ENCODE peak calls at places on chromosomes 1 and 21, in eight cellular contexts. One of them, this sample, is unnamed.

GRCh38 chr1:169108897-169109560 is 2.5 kb downstream of the ATP1B1 start:
- DNase-seq in activated CD4-positive, alpha-beta memory T cell treated with anti-CD3 and anti-CD28 coated beads, Interleukin-2, amount 10 ng/mL, durations not matched to agents 7 days and 5 days: no peak
- DNase-seq in EH: peak; percentile 48
- DNase-seq in B cell: no peak
- DNase-seq in iris pigment epithelial cell: no peak
- DNase-seq in NCI-H2081: peak; percentile 76
- DNase-seq in foreskin melanocyte: no peak
- DNase-seq in posterior vena cava: no peak
- DNase-seq in this sample: peak; percentile 86

GRCh38 chr1:10528066-10529014 is 53.6 kb downstream of the PEX14 start:
- DNase-seq in iris pigment epithelial cell: peak; percentile 80
- DNase-seq in foreskin melanocyte: no peak
- DNase-seq in EH: peak; percentile 96
- DNase-seq in activated CD4-positive, alpha-beta memory T cell treated with anti-CD3 and anti-CD28 coated beads, Interleukin-2, amount 10 ng/mL, durations not matched to agents 7 days and 5 days: no peak
- DNase-seq in B cell: no peak
- DNase-seq in posterior vena cava: peak; percentile 85
- DNase-seq in NCI-H2081: no peak
- DNase-seq in this sample: peak; percentile 91

GRCh38 chr1:242623118-242623517 is 98.6 kb upstream of the PLD5 start:
- DNase-seq in B cell: no peak
- DNase-seq in activated CD4-positive, alpha-beta memory T cell treated with anti-CD3 and anti-CD28 coated beads, Interleukin-2, amount 10 ng/mL, durations not matched to agents 7 days and 5 days: no peak
- DNase-seq in EH: no peak
- DNase-seq in foreskin melanocyte: peak; percentile 52
- DNase-seq in posterior vena cava: no peak
- DNase-seq in NCI-H2081: no peak
- DNase-seq in iris pigment epithelial cell: no peak
- DNase-seq in this sample: no peak

GRCh38 chr21:38989745-38990423 is 184.2 kb downstream of the ETS2 start:
- DNase-seq in NCI-H2081: peak; percentile 87
- DNase-seq in EH: peak; percentile 88
- DNase-seq in foreskin melanocyte: peak; percentile 64
- DNase-seq in activated CD4-positive, alpha-beta memory T cell treated with anti-CD3 and anti-CD28 coated beads, Interleukin-2, amount 10 ng/mL, durations not matched to agents 7 days and 5 days: no peak
- DNase-seq in posterior vena cava: peak; percentile 79
- DNase-seq in B cell: no peak
- DNase-seq in iris pigment epithelial cell: peak; percentile 86
- DNase-seq in this sample: peak; percentile 92

GRCh38 chr1:21139601-21140000 is 37.1 kb downstream of the EIF4G3 start:
- DNase-seq in posterior vena cava: no peak
- DNase-seq in activated CD4-positive, alpha-beta memory T cell treated with anti-CD3 and anti-CD28 coated beads, Interleukin-2, amount 10 ng/mL, durations not matched to agents 7 days and 5 days: no peak
- DNase-seq in B cell: no peak
- DNase-seq in EH: peak; percentile 31
- DNase-seq in NCI-H2081: peak; percentile 70
- DNase-seq in iris pigment epithelial cell: no peak
- DNase-seq in foreskin melanocyte: no peak
- DNase-seq in this sample: no peak

GRCh38 chr1:159897962-159898361 is 2.0 kb downstream of the CFAP45 start:
- DNase-seq in posterior vena cava: no peak
- DNase-seq in NCI-H2081: no peak
- DNase-seq in foreskin melanocyte: no peak
- DNase-seq in EH: no peak
- DNase-seq in activated CD4-positive, alpha-beta memory T cell treated with anti-CD3 and anti-CD28 coated beads, Interleukin-2, amount 10 ng/mL, durations not matched to agents 7 days and 5 days: no peak
- DNase-seq in iris pigment epithelial cell: no peak
- DNase-seq in B cell: no peak
- DNase-seq in this sample: no peak

GRCh38 chr21:31459457-31459856 is 115.4 kb upstream of the TIAM1 start:
- DNase-seq in iris pigment epithelial cell: no peak
- DNase-seq in NCI-H2081: no peak
- DNase-seq in activated CD4-positive, alpha-beta memory T cell treated with anti-CD3 and anti-CD28 coated beads, Interleukin-2, amount 10 ng/mL, durations not matched to agents 7 days and 5 days: no peak
- DNase-seq in posterior vena cava: peak; percentile 12
- DNase-seq in EH: no peak
- DNase-seq in B cell: no peak
- DNase-seq in foreskin melanocyte: no peak
- DNase-seq in this sample: no peak

GRCh38 chr1:94316183-94316582 is 78.8 kb upstream of the ARHGAP29 start:
- DNase-seq in EH: no peak
- DNase-seq in foreskin melanocyte: no peak
- DNase-seq in activated CD4-positive, alpha-beta memory T cell treated with anti-CD3 and anti-CD28 coated beads, Interleukin-2, amount 10 ng/mL, durations not matched to agents 7 days and 5 days: no peak
- DNase-seq in NCI-H2081: no peak
- DNase-seq in iris pigment epithelial cell: no peak
- DNase-seq in posterior vena cava: no peak
- DNase-seq in B cell: no peak
- DNase-seq in this sample: no peak

GRCh38 chr1:65267291-65268087 is 41.9 kb upstream of the DNAJC6 start:
- DNase-seq in NCI-H2081: peak; percentile 27
- DNase-seq in foreskin melanocyte: no peak
- DNase-seq in iris pigment epithelial cell: no peak
- DNase-seq in activated CD4-positive, alpha-beta memory T cell treated with anti-CD3 and anti-CD28 coated beads, Interleukin-2, amount 10 ng/mL, durations not matched to agents 7 days and 5 days: no peak
- DNase-seq in EH: no peak
- DNase-seq in posterior vena cava: no peak
- DNase-seq in B cell: no peak
- DNase-seq in this sample: no peak

GRCh38 chr1:79005945-79006344 is 585 bp downstream of the ADGRL4 start:
- DNase-seq in activated CD4-positive, alpha-beta memory T cell treated with anti-CD3 and anti-CD28 coated beads, Interleukin-2, amount 10 ng/mL, durations not matched to agents 7 days and 5 days: no peak
- DNase-seq in posterior vena cava: no peak
- DNase-seq in B cell: no peak
- DNase-seq in NCI-H2081: no peak
- DNase-seq in iris pigment epithelial cell: peak; percentile 42
- DNase-seq in EH: peak; percentile 1
- DNase-seq in foreskin melanocyte: no peak
- DNase-seq in this sample: no peak

GRCh38 chr1:41003640-41004220 is 17.8 kb downstream of the SLFNL1 start:
- DNase-seq in posterior vena cava: peak; percentile 97
- DNase-seq in activated CD4-positive, alpha-beta memory T cell treated with anti-CD3 and anti-CD28 coated beads, Interleukin-2, amount 10 ng/mL, durations not matched to agents 7 days and 5 days: peak; percentile 88
- DNase-seq in B cell: peak; percentile 82
- DNase-seq in NCI-H2081: no peak
- DNase-seq in EH: peak; percentile 100
- DNase-seq in foreskin melanocyte: peak; percentile 99
- DNase-seq in iris pigment epithelial cell: peak; percentile 99
- DNase-seq in this sample: peak; percentile 96

GRCh38 chr1:59484090-59484489 is 187.2 kb downstream of the FGGY start:
- DNase-seq in foreskin melanocyte: peak; percentile 67
- DNase-seq in activated CD4-positive, alpha-beta memory T cell treated with anti-CD3 and anti-CD28 coated beads, Interleukin-2, amount 10 ng/mL, durations not matched to agents 7 days and 5 days: no peak
- DNase-seq in NCI-H2081: no peak
- DNase-seq in EH: peak; percentile 94
- DNase-seq in iris pigment epithelial cell: peak; percentile 86
- DNase-seq in posterior vena cava: no peak
- DNase-seq in B cell: no peak
- DNase-seq in this sample: peak; percentile 55

GRCh38 chr1:17061486-17062271 is 7.8 kb upstream of the SDHB start:
- DNase-seq in EH: no peak
- DNase-seq in iris pigment epithelial cell: no peak
- DNase-seq in foreskin melanocyte: no peak
- DNase-seq in posterior vena cava: no peak
- DNase-seq in NCI-H2081: no peak
- DNase-seq in activated CD4-positive, alpha-beta memory T cell treated with anti-CD3 and anti-CD28 coated beads, Interleukin-2, amount 10 ng/mL, durations not matched to agents 7 days and 5 days: no peak
- DNase-seq in B cell: no peak
- DNase-seq in this sample: no peak

GRCh38 chr1:153688736-153689328 is 10.3 kb downstream of the NPR1 start:
- DNase-seq in NCI-H2081: no peak
- DNase-seq in activated CD4-positive, alpha-beta memory T cell treated with anti-CD3 and anti-CD28 coated beads, Interleukin-2, amount 10 ng/mL, durations not matched to agents 7 days and 5 days: no peak
- DNase-seq in posterior vena cava: no peak
- DNase-seq in B cell: no peak
- DNase-seq in foreskin melanocyte: no peak
- DNase-seq in iris pigment epithelial cell: no peak
- DNase-seq in EH: no peak
- DNase-seq in this sample: peak; percentile 19

GRCh38 chr1:20359451-20360330 is 69.0 kb downstream of the VWA5B1 start:
- DNase-seq in EH: no peak
- DNase-seq in NCI-H2081: no peak
- DNase-seq in posterior vena cava: peak; percentile 40
- DNase-seq in activated CD4-positive, alpha-beta memory T cell treated with anti-CD3 and anti-CD28 coated beads, Interleukin-2, amount 10 ng/mL, durations not matched to agents 7 days and 5 days: peak; percentile 35
- DNase-seq in B cell: no peak
- DNase-seq in iris pigment epithelial cell: no peak
- DNase-seq in foreskin melanocyte: no peak
- DNase-seq in this sample: peak; percentile 74

GRCh38 chr1:192920412-192920811 is 111.6 kb downstream of the RGS2 start:
- DNase-seq in NCI-H2081: no peak
- DNase-seq in foreskin melanocyte: no peak
- DNase-seq in EH: no peak
- DNase-seq in iris pigment epithelial cell: no peak
- DNase-seq in posterior vena cava: no peak
- DNase-seq in B cell: no peak
- DNase-seq in activated CD4-positive, alpha-beta memory T cell treated with anti-CD3 and anti-CD28 coated beads, Interleukin-2, amount 10 ng/mL, durations not matched to agents 7 days and 5 days: no peak
- DNase-seq in this sample: no peak

This sample was measured in osteoblast.